ENCODE peak calls at places on chromosomes 16 and 17, in six cellular contexts. One of them, this sample, is unnamed.

GRCh38 chr16:11202260-11203091 is 53.5 kb downstream of the SOCS1 start:
- DNase-seq in non-pigmented ciliary epithelial cell: no peak
- DNase-seq in HuH-7: no peak
- DNase-seq in H4: no peak
- DNase-seq in amygdala: no peak
- DNase-seq in AG20443: no peak
- DNase-seq in this sample: peak

GRCh38 chr16:12811441-12812198 is 7.9 kb upstream of the CPPED1 start:
- DNase-seq in H4: no peak
- DNase-seq in HuH-7: no peak
- DNase-seq in amygdala: no peak
- DNase-seq in AG20443: no peak
- DNase-seq in non-pigmented ciliary epithelial cell: no peak
- DNase-seq in this sample: no peak

GRCh38 chr16:66429290-66429962 is 2.3 kb downstream of the BEAN1 start:
- DNase-seq in non-pigmented ciliary epithelial cell: no peak
- DNase-seq in AG20443: no peak
- DNase-seq in amygdala: no peak
- DNase-seq in H4: no peak
- DNase-seq in HuH-7: no peak
- DNase-seq in this sample: no peak

GRCh38 chr16:54118846-54119245 is 167.7 kb downstream of the IRX3 start:
- DNase-seq in H4: no peak
- DNase-seq in amygdala: no peak
- DNase-seq in non-pigmented ciliary epithelial cell: no peak
- DNase-seq in HuH-7: no peak
- DNase-seq in AG20443: no peak
- DNase-seq in this sample: peak

GRCh38 chr17:8371786-8372185 is 4.7 kb downstream of the KRABD2 start:
- DNase-seq in HuH-7: no peak
- DNase-seq in H4: no peak
- DNase-seq in AG20443: no peak
- DNase-seq in non-pigmented ciliary epithelial cell: no peak
- DNase-seq in amygdala: no peak
- DNase-seq in this sample: no peak

GRCh38 chr17:27299384-27300049 is 5.6 kb downstream of the WSB1 start:
- DNase-seq in AG20443: no peak
- DNase-seq in amygdala: no peak
- DNase-seq in HuH-7: no peak
- DNase-seq in H4: no peak
- DNase-seq in non-pigmented ciliary epithelial cell: no peak
- DNase-seq in this sample: no peak

GRCh38 chr16:4859190-4859899 is 12.1 kb downstream of the UBN1 start:
- DNase-seq in H4: no peak
- DNase-seq in amygdala: no peak
- DNase-seq in HuH-7: no peak
- DNase-seq in non-pigmented ciliary epithelial cell: no peak
- DNase-seq in AG20443: peak
- DNase-seq in this sample: no peak

GRCh38 chr17:70031341-70031740 is 43.7 kb upstream of the KCNJ16 start:
- DNase-seq in amygdala: no peak
- DNase-seq in HuH-7: no peak
- DNase-seq in non-pigmented ciliary epithelial cell: no peak
- DNase-seq in H4: no peak
- DNase-seq in AG20443: no peak
- DNase-seq in this sample: no peak

GRCh38 chr16:66800856-66801255 is 528 bp downstream of the TERB1 start:
- DNase-seq in amygdala: no peak
- DNase-seq in HuH-7: no peak
- DNase-seq in AG20443: peak
- DNase-seq in H4: no peak
- DNase-seq in non-pigmented ciliary epithelial cell: no peak
- DNase-seq in this sample: no peak

GRCh38 chr17:57422574-57423164 is 166.3 kb downstream of the MSI2 start:
- DNase-seq in H4: peak
- DNase-seq in non-pigmented ciliary epithelial cell: no peak
- DNase-seq in AG20443: peak
- DNase-seq in amygdala: no peak
- DNase-seq in HuH-7: no peak
- DNase-seq in this sample: peak

GRCh38 chr17:34797724-34798123 is 163.5 kb downstream of the CCT6B start:
- DNase-seq in AG20443: peak
- DNase-seq in H4: no peak
- DNase-seq in non-pigmented ciliary epithelial cell: no peak
- DNase-seq in amygdala: no peak
- DNase-seq in HuH-7: peak
- DNase-seq in this sample: peak

GRCh38 chr17:29376667-29377268 is 13.4 kb upstream of the TAOK1 start:
- DNase-seq in AG20443: peak
- DNase-seq in non-pigmented ciliary epithelial cell: peak
- DNase-seq in H4: peak
- DNase-seq in amygdala: peak
- DNase-seq in HuH-7: no peak
- DNase-seq in this sample: peak

GRCh38 chr17:17236295-17237025 is 508 bp downstream of the FLCN start:
- DNase-seq in H4: no peak
- DNase-seq in non-pigmented ciliary epithelial cell: no peak
- DNase-seq in HuH-7: peak
- DNase-seq in AG20443: peak
- DNase-seq in amygdala: no peak
- DNase-seq in this sample: peak

GRCh38 chr17:42544874-42545283 is 7.8 kb upstream of the HSD17B1 start:
- DNase-seq in amygdala: no peak
- DNase-seq in HuH-7: no peak
- DNase-seq in non-pigmented ciliary epithelial cell: no peak
- DNase-seq in H4: no peak
- DNase-seq in AG20443: no peak
- DNase-seq in this sample: no peak

GRCh38 chr16:90018297-90019200 is 707 bp downstream of the DBNDD1 start:
- DNase-seq in H4: no peak
- DNase-seq in HuH-7: peak
- DNase-seq in AG20443: no peak
- DNase-seq in non-pigmented ciliary epithelial cell: no peak
- DNase-seq in amygdala: no peak
- DNase-seq in this sample: peak

GRCh38 chr16:1200014-1200627 is 24.9 kb downstream of the TPSG1 start:
- DNase-seq in amygdala: no peak
- DNase-seq in HuH-7: no peak
- DNase-seq in H4: no peak
- DNase-seq in non-pigmented ciliary epithelial cell: no peak
- DNase-seq in AG20443: no peak
- DNase-seq in this sample: no peak

GRCh38 chr16:65012357-65012756 is 109.5 kb downstream of the CDH11 start:
- DNase-seq in H4: no peak
- DNase-seq in non-pigmented ciliary epithelial cell: peak
- DNase-seq in AG20443: peak
- DNase-seq in amygdala: no peak
- DNase-seq in HuH-7: no peak
- DNase-seq in this sample: peak

GRCh38 chr17:7932483-7932891 is 481 bp downstream of the CNTROB start:
- DNase-seq in non-pigmented ciliary epithelial cell: no peak
- DNase-seq in HuH-7: no peak
- DNase-seq in H4: no peak
- DNase-seq in amygdala: no peak
- DNase-seq in AG20443: peak
- DNase-seq in this sample: peak

GRCh38 chr17:9204623-9205329 is 183.5 kb downstream of the NTN1 start:
- DNase-seq in non-pigmented ciliary epithelial cell: no peak
- DNase-seq in HuH-7: no peak
- DNase-seq in AG20443: no peak
- DNase-seq in H4: no peak
- DNase-seq in amygdala: no peak
- DNase-seq in this sample: no peak

GRCh38 chr17:27622914-27623313 is 8.1 kb upstream of the LGALS9 start:
- DNase-seq in amygdala: no peak
- DNase-seq in H4: no peak
- DNase-seq in non-pigmented ciliary epithelial cell: no peak
- DNase-seq in AG20443: no peak
- DNase-seq in HuH-7: no peak
- DNase-seq in this sample: no peak

GRCh38 chr17:27315322-27315721 is 21.4 kb downstream of the WSB1 start:
- DNase-seq in non-pigmented ciliary epithelial cell: peak
- DNase-seq in amygdala: no peak
- DNase-seq in HuH-7: no peak
- DNase-seq in H4: no peak
- DNase-seq in AG20443: peak
- DNase-seq in this sample: peak

This sample was measured in GM23248.